ENCODE peak calls at places on chromosomes 12 and 14, in five cellular contexts. F is esophagus muscularis mucosa, I is stomach, C is endothelial cell of umbilical vein, V is A549. D is an unnamed sample.

GRCh38 chr12:114405449-114406271 is at the start of gene TBX5:
- DNase-seq in F (no peak), V (no peak), C (no peak), I (no peak), D (no peak)

GRCh38 chr12:113019045-113019444 is 37.5 kb upstream of the DTX1 start:
- DNase-seq in C (peak), I (no peak), F (no peak), V (no peak), D (no peak)

GRCh38 chr14:55221186-55221585 is 29.8 kb upstream of the DLGAP5 start:
- DNase-seq in V (no peak), I (no peak), F (no peak), C (peak), D (no peak)

GRCh38 chr12:108473400-108474055 is 41.5 kb upstream of the FICD start:
- DNase-seq in I (no peak), F (no peak), C (no peak), V (no peak), D (no peak)

GRCh38 chr12:1273051-1273450 is 282.0 kb downstream of the ERC1 start:
- DNase-seq in C (no peak), V (no peak), F (no peak), I (no peak), D (no peak)

GRCh38 chr14:69664865-69665526 is 53.6 kb downstream of the SUSD6 start:
- DNase-seq in F (no peak), I (no peak), C (no peak), V (no peak), D (no peak)

GRCh38 chr12:89225401-89225800 is 126.9 kb downstream of the DUSP6 start:
- DNase-seq in F (no peak), V (no peak), C (peak), I (no peak), D (peak)

GRCh38 chr12:80504389-80505153 is 60.5 kb downstream of the PTPRQ start:
- DNase-seq in C (no peak), F (no peak), V (no peak), I (no peak), D (no peak)

GRCh38 chr12:115199831-115200230 is 515.9 kb upstream of the TBX3 start:
- DNase-seq in V (no peak), I (no peak), F (no peak), C (no peak), D (no peak)

GRCh38 chr14:105205718-105206208 is 24.7 kb upstream of the NUDT14 start:
- DNase-seq in C (no peak), F (no peak), V (no peak), I (peak), D (no peak)

GRCh38 chr14:74548881-74549280 is 55.3 kb downstream of the ISCA2 start:
- DNase-seq in F (no peak), C (no peak), I (peak), V (no peak), D (no peak)

DNA sequence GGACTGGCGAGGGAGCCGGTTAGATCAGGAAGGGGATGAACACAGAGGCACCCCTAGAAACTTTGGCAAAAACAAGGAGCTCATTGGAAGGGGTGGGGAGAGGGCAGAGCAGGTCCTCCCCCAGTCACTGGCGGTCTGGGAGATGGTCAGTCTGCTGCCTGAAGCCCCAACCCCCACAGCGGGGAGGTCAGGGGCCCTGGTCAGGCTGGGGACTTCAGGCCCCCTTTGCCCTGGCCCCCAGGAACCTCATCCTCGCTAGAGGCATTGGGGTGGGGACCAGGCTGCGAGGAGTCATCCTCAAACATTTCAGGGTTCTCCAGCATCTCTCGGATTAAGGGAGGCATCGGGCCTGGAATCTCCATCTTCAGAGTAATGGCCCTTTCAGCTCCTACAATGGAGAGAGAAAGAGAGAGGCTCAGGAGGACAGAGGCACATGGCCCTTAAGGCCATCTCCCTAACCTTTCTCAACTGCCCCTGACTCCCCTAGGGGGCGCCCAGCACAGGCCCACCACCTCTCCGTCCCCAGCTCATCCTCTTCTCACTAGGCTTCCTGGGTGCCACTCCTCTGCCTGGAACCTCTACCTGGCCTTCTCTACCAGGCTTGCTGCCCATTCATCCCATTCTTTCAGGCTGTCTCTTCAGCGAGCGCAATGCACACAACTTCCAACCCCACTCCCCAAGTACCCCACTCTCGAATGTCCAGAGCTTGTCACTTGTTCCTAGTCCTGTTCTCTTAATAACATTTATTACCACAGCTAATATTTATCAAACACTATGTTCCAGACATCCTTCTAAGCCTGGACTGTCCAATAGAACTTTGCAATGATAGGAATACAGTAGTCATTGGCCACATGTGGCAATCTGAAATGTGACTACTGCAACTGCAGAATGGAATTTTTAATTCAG is 4.7 kb upstream of the ITGB7 start:
- DNase-seq in I (no peak), C (no peak), V (no peak), F (no peak), D (peak)
- TF ChIP-seq CTCF in I (no peak), C (peak), V (peak), F (no peak), D (peak)

DNA sequence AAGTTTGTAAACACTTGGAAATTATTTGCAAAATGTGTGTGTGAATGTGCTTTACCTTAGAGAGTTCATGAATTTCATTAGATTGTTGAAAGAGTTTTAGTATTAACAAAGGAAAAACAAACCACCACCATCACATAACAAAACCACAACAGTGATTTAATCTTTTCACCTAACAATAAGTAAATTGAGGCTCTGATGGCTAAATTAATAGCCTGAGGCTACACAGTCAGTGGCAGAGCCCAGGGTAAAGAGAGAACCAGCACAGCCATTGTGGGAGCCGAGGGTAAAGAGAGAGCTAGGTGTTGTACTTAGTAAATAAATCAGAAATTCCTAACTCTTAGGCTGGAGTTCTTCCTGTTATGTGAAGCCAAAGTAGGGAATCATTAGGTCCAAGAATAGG is 51.2 kb upstream of the CAPRIN2 start:
- DNase-seq in C (no peak), V (no peak), I (no peak), F (peak), D (no peak)
- TF ChIP-seq POLR2A in C (no peak), V (no peak), I (no peak), F (no peak), D (no peak)

GRCh38 chr12:120252071-120252906 is 13.2 kb downstream of the PXN start:
- DNase-seq in I (no peak), F (no peak), V (no peak), C (peak), D (peak)

GRCh38 chr12:120258323-120258896 is 7.1 kb downstream of the PXN start:
- DNase-seq in V (no peak), F (no peak), C (no peak), I (no peak), D (no peak)

GRCh38 chr12:120249875-120250795 is 15.4 kb downstream of the PXN start:
- DNase-seq in V (no peak), C (peak), F (no peak), I (no peak), D (peak)

GRCh38 chr12:120257041-120257821 is 8.3 kb downstream of the PXN start:
- DNase-seq in C (peak), F (no peak), V (no peak), I (peak), D (no peak)

GRCh38 chr12:120254809-120255208 is 10.7 kb downstream of the PXN start:
- DNase-seq in V (no peak), F (no peak), I (no peak), C (peak), D (no peak)
- TF ChIP-seq CTCF in V (no peak), F (no peak), I (no peak), C (peak), D (peak)

DNA sequence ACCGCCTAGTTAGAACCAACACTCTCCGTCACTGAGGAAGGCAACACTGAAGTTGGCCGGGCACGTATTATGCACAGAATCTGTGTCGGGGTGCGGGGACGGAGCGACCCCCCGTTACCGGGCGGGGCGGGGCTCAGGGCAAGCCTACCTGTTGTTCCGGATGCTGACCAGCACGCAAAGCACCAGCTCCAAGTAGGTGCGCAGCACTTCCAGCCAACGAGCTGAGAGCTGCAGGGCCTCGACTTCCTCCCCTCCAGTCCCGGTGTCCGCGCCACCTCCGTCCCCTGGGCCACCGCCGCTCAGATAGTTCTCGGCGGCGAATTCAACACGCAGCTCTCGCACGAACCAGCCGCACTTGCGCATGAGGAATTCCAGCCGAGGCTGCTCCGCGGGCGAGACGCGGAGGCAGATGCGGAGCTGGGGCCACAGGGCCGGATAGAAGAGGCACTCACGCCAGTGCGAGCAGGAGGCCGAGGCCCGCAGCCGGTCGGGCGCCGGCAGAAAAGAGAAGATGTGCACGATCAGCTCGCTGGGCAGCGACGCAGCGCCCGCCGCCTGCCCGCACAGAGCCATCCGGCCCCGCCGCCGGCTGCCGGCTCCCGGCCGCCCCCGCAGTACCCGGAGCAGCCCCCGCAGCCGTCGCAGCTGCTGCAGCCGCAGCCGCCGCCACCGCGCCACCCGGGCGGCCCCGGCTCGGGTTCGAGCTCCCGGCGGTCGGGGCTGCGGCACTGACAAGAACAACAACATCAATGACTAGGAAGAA is 636 bp downstream of the FBXO33 start:
- DNase-seq in C (peak), I (peak), V (peak), F (no peak), D (peak)
- TF ChIP-seq POLR2A in C (no peak), I (no peak), V (peak), F (no peak), D (peak)

GRCh38 chr14:24392327-24393098 is 6.3 kb upstream of the NYNRIN start:
- DNase-seq in F (no peak), V (peak), I (no peak), C (peak), D (no peak)

GRCh38 chr14:24395609-24396580 is 2.9 kb upstream of the NYNRIN start:
- DNase-seq in V (no peak), F (no peak), I (no peak), C (no peak), D (peak)

GRCh38 chr14:24397639-24398297 is 1.0 kb upstream of the NYNRIN start:
- DNase-seq in F (no peak), C (peak), V (no peak), I (no peak), D (no peak)

GRCh38 chr14:24390696-24391468 is 7.9 kb upstream of the NYNRIN start:
- DNase-seq in C (peak), V (no peak), I (no peak), F (no peak), D (peak)

DNA sequence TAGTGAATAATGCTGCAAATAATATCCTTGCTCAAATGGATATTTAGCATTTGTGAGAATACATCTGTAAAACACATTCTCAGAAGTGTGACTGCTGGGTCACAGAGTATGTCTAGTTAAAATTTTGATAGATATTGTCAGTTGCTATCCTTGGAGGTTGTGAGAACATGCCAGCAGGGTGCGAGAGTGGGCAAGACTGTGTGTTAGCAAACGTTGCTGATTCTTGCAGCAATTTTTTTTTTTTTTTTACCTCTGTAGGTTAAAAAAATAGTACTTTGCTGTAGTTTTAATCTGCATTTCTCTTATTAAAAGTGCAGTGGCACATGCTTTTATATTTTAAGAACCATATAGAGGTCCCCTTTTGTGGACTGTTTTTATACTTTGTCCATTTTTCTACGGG is 4.5 kb upstream of the NYNRIN start:
- DNase-seq in F (no peak), I (no peak), C (no peak), V (no peak), D (peak)
- TF ChIP-seq CTCF in F (no peak), I (no peak), C (no peak), V (no peak), D (no peak)

GRCh38 chr12:124909831-124910560 is 4.5 kb downstream of the UBC start:
- DNase-seq in C (no peak), I (no peak), F (no peak), V (no peak), D (peak)
- TF ChIP-seq POLR2A in C (peak), I (peak), F (peak), V (peak), D (no peak)

GRCh38 chr12:98939350-98939749 is 294.3 kb downstream of the APAF1 start:
- DNase-seq in I (no peak), F (no peak), V (no peak), C (peak), D (peak)
- TF ChIP-seq CTCF in I (no peak), F (no peak), V (peak), C (peak), D (peak)

DNA sequence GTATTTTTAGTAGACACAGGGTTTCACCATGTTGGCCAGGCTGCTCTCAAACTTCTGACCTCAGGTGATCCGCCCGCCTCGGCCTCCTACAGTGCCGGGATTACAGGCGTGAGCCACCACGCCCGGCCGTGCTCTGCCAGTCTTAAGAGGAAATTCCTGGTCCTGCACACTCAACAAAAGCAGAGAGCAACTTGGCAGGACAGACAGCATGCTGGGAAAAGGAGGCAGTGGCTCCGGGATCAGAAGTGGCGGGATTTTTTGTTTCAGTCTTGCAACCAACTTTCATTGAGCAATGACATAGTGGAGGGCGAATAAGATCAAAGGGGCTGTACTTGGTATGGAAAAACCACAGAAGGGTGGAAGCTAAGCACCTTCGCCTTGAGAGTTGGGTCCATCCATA is 2.1 kb downstream of the CKAP4 start:
- DNase-seq in C (peak), V (peak), I (peak), F (no peak), D (no peak)
- TF ChIP-seq POLR2A in C (no peak), V (no peak), I (no peak), F (no peak), D (no peak)

GRCh38 chr12:132761911-132762583 is 415 bp upstream of the ANKLE2 start:
- DNase-seq in V (peak), I (peak), C (peak), F (no peak), D (peak)
- TF ChIP-seq CTCF in V (peak), I (no peak), C (no peak), F (peak), D (peak)

GRCh38 chr12:58920102-58920955 is at the start of gene LRIG3:
- DNase-seq in C (peak), V (peak), I (peak), F (peak), D (no peak)
- TF ChIP-seq POLR2A in C (no peak), V (peak), I (no peak), F (peak), D (no peak)

D was measured in NB4.